ENCODE peak calls at places on chromosomes 3 and 15, in five cellular contexts. S is testis, J is posterior vena cava, K is KBM-7, C is NCI-H1694 treated with DMSO at 0.1 percent for 48 hours. T is an unnamed sample.

GRCh38 chr3:46006243-46006642 is 10.6 kb upstream of the FYCO1 start:
- DNase-seq in K (no peak), J (no peak), S (no peak), C (no peak), T (no peak)

GRCh38 chr15:67146875-67147381 is 81.5 kb downstream of the SMAD3 start:
- DNase-seq in J (peak; percentile 79), S (no peak), C (no peak), K (no peak), T (peak; percentile 88)

GRCh38 chr3:46996689-46997452 is 17.4 kb downstream of the NBEAL2 start:
- DNase-seq in J (peak; percentile 74), K (no peak), S (no peak), C (no peak), T (no peak)

GRCh38 chr3:127799476-127800222 is 22.7 kb downstream of the MGLL start:
- DNase-seq in K (no peak), C (no peak), J (no peak), S (no peak), T (no peak)

GRCh38 chr3:169218314-169218983 is 445.1 kb downstream of the MECOM start:
- DNase-seq in C (peak; percentile 20), J (no peak), K (peak; percentile 28), S (peak; percentile 68), T (peak; percentile 67)

GRCh38 chr3:171168086-171168485 is 141.6 kb upstream of the SLC2A2 start:
- DNase-seq in K (no peak), C (no peak), S (no peak), J (no peak), T (peak; percentile 14)

GRCh38 chr3:128787256-128788253 is 61.6 kb downstream of the RAB7A start:
- DNase-seq in C (no peak), K (peak; percentile 44), J (no peak), S (no peak), T (no peak)

GRCh38 chr15:56052389-56053045 is 59.1 kb upstream of the NEDD4 start:
- DNase-seq in S (no peak), K (peak; percentile 57), C (peak; percentile 41), J (no peak), T (no peak)

GRCh38 chr3:114899186-114899931 is 247.7 kb downstream of the ZBTB20 start:
- DNase-seq in J (no peak), S (peak; percentile 28), C (peak; percentile 29), K (no peak), T (peak; percentile 88)

GRCh38 chr3:143507735-143508580 is 340.3 kb downstream of the SLC9A9 start:
- DNase-seq in J (no peak), C (no peak), K (no peak), S (no peak), T (no peak)

GRCh38 chr3:188067932-188068331 is 86.0 kb upstream of the LPP start:
- DNase-seq in J (no peak), K (no peak), C (no peak), S (no peak), T (no peak)

GRCh38 chr15:28929200-28929599 is 43.4 kb downstream of the APBA2 start:
- DNase-seq in J (peak; percentile 49), K (no peak), S (no peak), C (peak; percentile 49), T (no peak)

GRCh38 chr3:49523756-49524747 is 30.2 kb upstream of the BSN start:
- DNase-seq in J (no peak), K (no peak), C (no peak), S (no peak), T (no peak)

GRCh38 chr3:123373535-123373987 is 75.3 kb downstream of the ADCY5 start:
- DNase-seq in S (no peak), C (peak; percentile 41), J (peak; percentile 68), K (no peak), T (no peak)

GRCh38 chr3:58414538-58415197 is 19.0 kb downstream of the PDHB start:
- DNase-seq in K (peak; percentile 84), C (peak; percentile 7), S (peak; percentile 70), J (no peak), T (peak; percentile 11)

GRCh38 chr15:67409175-67409574 is 111.8 kb upstream of the C15orf61 start:
- DNase-seq in S (no peak), C (no peak), K (peak; percentile 36), J (no peak), T (no peak)

GRCh38 chr3:36944012-36944640 is 728 bp downstream of the TRANK1 start:
- DNase-seq in S (peak; percentile 57), C (no peak), J (peak; percentile 90), K (peak; percentile 72), T (no peak)

GRCh38 chr3:102163039-102163817 is 271.6 kb upstream of the ZPLD1 start:
- DNase-seq in C (no peak), J (peak; percentile 81), K (no peak), S (peak; percentile 18), T (peak; percentile 58)

GRCh38 chr3:78519281-78519680 is 1248.5 kb downstream of the ROBO1 start:
- DNase-seq in C (no peak), J (no peak), K (no peak), S (no peak), T (no peak)

GRCh38 chr3:185401319-185401955 is 38.5 kb downstream of the MAP3K13 start:
- DNase-seq in S (no peak), J (no peak), K (no peak), C (peak; percentile 88), T (no peak)

GRCh38 chr3:65939184-65939583 is 99.5 kb downstream of the MAGI1 start:
- DNase-seq in J (no peak), C (no peak), S (no peak), K (no peak), T (no peak)